ENCODE peak calls at places on chromosomes 6 and 20, in nine cellular contexts. One of them, this sample, is unnamed.

GRCh38 chr6:137081997-137082396 is 37.2 kb upstream of the IL20RA start:
- DNase-seq in GM12878: no peak
- DNase-seq in sigmoid colon: no peak
- DNase-seq in IMR-90: no peak
- DNase-seq in stomach: no peak
- DNase-seq in aorta: no peak
- DNase-seq in left lung: no peak
- DNase-seq in Caco-2: no peak
- DNase-seq in prostate gland: no peak
- DNase-seq in this sample: no peak

GRCh38 chr6:82283771-82284420 is 36.4 kb upstream of the IBTK start:
- DNase-seq in GM12878: no peak
- DNase-seq in sigmoid colon: no peak
- DNase-seq in IMR-90: no peak
- DNase-seq in stomach: no peak
- DNase-seq in aorta: no peak
- DNase-seq in left lung: no peak
- DNase-seq in Caco-2: no peak
- DNase-seq in prostate gland: no peak
- DNase-seq in this sample: no peak

GRCh38 chr6:76942203-76942971 is 520.9 kb downstream of the HTR1B start:
- DNase-seq in GM12878: no peak
- DNase-seq in sigmoid colon: no peak
- DNase-seq in IMR-90: no peak
- DNase-seq in stomach: no peak
- DNase-seq in aorta: no peak
- DNase-seq in left lung: no peak
- DNase-seq in Caco-2: no peak
- DNase-seq in prostate gland: no peak
- DNase-seq in this sample: peak; percentile 11

GRCh38 chr6:34015576-34015975 is 130.3 kb downstream of the GRM4 start:
- DNase-seq in GM12878: no peak
- DNase-seq in sigmoid colon: no peak
- DNase-seq in IMR-90: no peak
- DNase-seq in stomach: no peak
- DNase-seq in aorta: peak; percentile 19
- DNase-seq in left lung: no peak
- DNase-seq in Caco-2: no peak
- DNase-seq in prostate gland: no peak
- DNase-seq in this sample: no peak

GRCh38 chr6:49826743-49827406 is 39.5 kb downstream of the CRISP1 start:
- DNase-seq in GM12878: peak; percentile 56
- DNase-seq in sigmoid colon: no peak
- DNase-seq in IMR-90: no peak
- DNase-seq in stomach: no peak
- DNase-seq in aorta: no peak
- DNase-seq in left lung: no peak
- DNase-seq in Caco-2: no peak
- DNase-seq in prostate gland: no peak
- DNase-seq in this sample: no peak

GRCh38 chr20:50037123-50037522 is 54.3 kb downstream of the SNAI1 start:
- DNase-seq in GM12878: no peak
- DNase-seq in sigmoid colon: no peak
- DNase-seq in IMR-90: no peak
- DNase-seq in stomach: no peak
- DNase-seq in aorta: no peak
- DNase-seq in left lung: no peak
- DNase-seq in Caco-2: no peak
- DNase-seq in prostate gland: no peak
- DNase-seq in this sample: no peak

GRCh38 chr6:151738960-151739359 is 68.5 kb upstream of the ESR1 start:
- DNase-seq in GM12878: no peak
- DNase-seq in sigmoid colon: no peak
- DNase-seq in IMR-90: no peak
- DNase-seq in stomach: no peak
- DNase-seq in aorta: no peak
- DNase-seq in left lung: no peak
- DNase-seq in Caco-2: no peak
- DNase-seq in prostate gland: no peak
- DNase-seq in this sample: no peak

GRCh38 chr20:40997116-40997515 is 31.5 kb upstream of the TOP1 start:
- DNase-seq in GM12878: no peak
- DNase-seq in sigmoid colon: peak; percentile 36
- DNase-seq in IMR-90: no peak
- DNase-seq in stomach: no peak
- DNase-seq in aorta: no peak
- DNase-seq in left lung: no peak
- DNase-seq in Caco-2: no peak
- DNase-seq in prostate gland: no peak
- DNase-seq in this sample: no peak

GRCh38 chr6:86715676-86716075 is 221.7 kb upstream of the HTR1E start:
- DNase-seq in GM12878: no peak
- DNase-seq in sigmoid colon: no peak
- DNase-seq in IMR-90: no peak
- DNase-seq in stomach: no peak
- DNase-seq in aorta: no peak
- DNase-seq in left lung: no peak
- DNase-seq in Caco-2: peak; percentile 75
- DNase-seq in prostate gland: no peak
- DNase-seq in this sample: no peak

GRCh38 chr20:39700527-39700926 is 738.4 kb downstream of the DHX35 start:
- DNase-seq in GM12878: no peak
- DNase-seq in sigmoid colon: no peak
- DNase-seq in IMR-90: no peak
- DNase-seq in stomach: no peak
- DNase-seq in aorta: no peak
- DNase-seq in left lung: no peak
- DNase-seq in Caco-2: no peak
- DNase-seq in prostate gland: no peak
- DNase-seq in this sample: no peak

GRCh38 chr6:13026557-13026956 is 301.8 kb downstream of the TBC1D7 start:
- DNase-seq in GM12878: no peak
- DNase-seq in sigmoid colon: no peak
- DNase-seq in IMR-90: no peak
- DNase-seq in stomach: no peak
- DNase-seq in aorta: no peak
- DNase-seq in left lung: no peak
- DNase-seq in Caco-2: no peak
- DNase-seq in prostate gland: no peak
- DNase-seq in this sample: peak; percentile 28

GRCh38 chr6:41730531-41731436 is 4.6 kb downstream of the TFEB start:
- DNase-seq in GM12878: no peak
- DNase-seq in sigmoid colon: no peak
- DNase-seq in IMR-90: no peak
- DNase-seq in stomach: no peak
- DNase-seq in aorta: peak; percentile 52
- DNase-seq in left lung: no peak
- DNase-seq in Caco-2: no peak
- DNase-seq in prostate gland: no peak
- DNase-seq in this sample: no peak

GRCh38 chr20:45826381-45827019 is 612 bp downstream of the TNNC2 start:
- DNase-seq in GM12878: no peak
- DNase-seq in sigmoid colon: no peak
- DNase-seq in IMR-90: peak; percentile 31
- DNase-seq in stomach: no peak
- DNase-seq in aorta: no peak
- DNase-seq in left lung: no peak
- DNase-seq in Caco-2: no peak
- DNase-seq in prostate gland: no peak
- DNase-seq in this sample: peak; percentile 77

GRCh38 chr20:745683-746301 is 22.5 kb downstream of the SLC52A3 start:
- DNase-seq in GM12878: no peak
- DNase-seq in sigmoid colon: no peak
- DNase-seq in IMR-90: no peak
- DNase-seq in stomach: no peak
- DNase-seq in aorta: no peak
- DNase-seq in left lung: no peak
- DNase-seq in Caco-2: no peak
- DNase-seq in prostate gland: no peak
- DNase-seq in this sample: no peak

GRCh38 chr20:32304121-32304520 is 26.7 kb downstream of the KIF3B start:
- DNase-seq in GM12878: no peak
- DNase-seq in sigmoid colon: no peak
- DNase-seq in IMR-90: no peak
- DNase-seq in stomach: no peak
- DNase-seq in aorta: no peak
- DNase-seq in left lung: no peak
- DNase-seq in Caco-2: no peak
- DNase-seq in prostate gland: no peak
- DNase-seq in this sample: no peak

GRCh38 chr6:34027939-34028441 is 117.9 kb downstream of the GRM4 start:
- DNase-seq in GM12878: no peak
- DNase-seq in sigmoid colon: no peak
- DNase-seq in IMR-90: no peak
- DNase-seq in stomach: no peak
- DNase-seq in aorta: no peak
- DNase-seq in left lung: no peak
- DNase-seq in Caco-2: no peak
- DNase-seq in prostate gland: no peak
- DNase-seq in this sample: no peak

GRCh38 chr20:56558968-56559367 is 25.9 kb downstream of the FAM209B start:
- DNase-seq in GM12878: no peak
- DNase-seq in sigmoid colon: no peak
- DNase-seq in IMR-90: no peak
- DNase-seq in stomach: no peak
- DNase-seq in aorta: no peak
- DNase-seq in left lung: no peak
- DNase-seq in Caco-2: no peak
- DNase-seq in prostate gland: no peak
- DNase-seq in this sample: no peak

GRCh38 chr6:27505209-27506027 is 32.5 kb upstream of the ZNF184 start:
- DNase-seq in GM12878: peak; percentile 63
- DNase-seq in sigmoid colon: peak; percentile 77
- DNase-seq in IMR-90: peak; percentile 77
- DNase-seq in stomach: no peak
- DNase-seq in aorta: no peak
- DNase-seq in left lung: no peak
- DNase-seq in Caco-2: peak; percentile 32
- DNase-seq in prostate gland: peak; percentile 28
- DNase-seq in this sample: peak; percentile 49

DNA sequence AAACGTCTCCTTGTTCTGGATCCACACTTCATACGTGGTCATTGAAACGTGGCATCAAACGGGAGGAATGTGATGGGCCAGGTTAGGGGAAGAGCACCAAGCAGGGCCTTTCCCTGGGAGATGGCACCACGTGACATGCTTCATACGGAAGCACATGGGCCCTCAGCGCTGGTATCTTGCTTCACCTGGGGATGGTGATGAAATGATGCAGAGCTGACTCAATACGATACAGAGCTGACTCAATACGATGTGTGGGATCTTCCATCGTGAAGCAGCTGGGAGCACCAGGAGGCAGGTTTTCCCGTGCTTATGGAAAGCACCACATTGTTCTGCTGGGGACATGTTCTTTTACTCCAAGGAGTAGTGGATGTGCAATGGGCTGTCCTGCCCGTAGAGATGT is 22.5 kb upstream of the TAGAP start:
- DNase-seq in GM12878: peak; percentile 26
- DNase-seq in sigmoid colon: no peak
- DNase-seq in IMR-90: no peak
- DNase-seq in stomach: no peak
- DNase-seq in aorta: no peak
- DNase-seq in left lung: no peak
- DNase-seq in Caco-2: no peak
- DNase-seq in prostate gland: no peak
- DNase-seq in this sample: no peak
- H3K4me1 ChIP-seq in GM12878: peaks cover 11% of the 10 kb centered on the region
- H3K4me1 ChIP-seq in sigmoid colon: no peaks in the 10 kb centered on the region
- H3K4me1 ChIP-seq in IMR-90: no peaks in the 10 kb centered on the region
- H3K4me1 ChIP-seq in stomach: peaks cover 22% of the 10 kb centered on the region
- H3K4me1 ChIP-seq in aorta: no peaks in the 10 kb centered on the region
- H3K4me1 ChIP-seq in left lung: peaks cover 29% of the 10 kb centered on the region
- H3K4me1 ChIP-seq in Caco-2: no peaks in the 10 kb centered on the region
- H3K4me1 ChIP-seq in prostate gland: no peaks in the 10 kb centered on the region
- H3K4me1 ChIP-seq in this sample: no peaks in the 10 kb centered on the region

GRCh38 chr6:56349196-56349595 is 101.8 kb upstream of the COL21A1 start:
- DNase-seq in GM12878: no peak
- DNase-seq in sigmoid colon: no peak
- DNase-seq in IMR-90: peak; percentile 42
- DNase-seq in stomach: no peak
- DNase-seq in aorta: no peak
- DNase-seq in left lung: no peak
- DNase-seq in Caco-2: no peak
- DNase-seq in prostate gland: no peak
- DNase-seq in this sample: no peak
- H3K4me3 ChIP-seq in GM12878: no peak overlapping the region
- H3K4me3 ChIP-seq in sigmoid colon: no peak overlapping the region
- H3K4me3 ChIP-seq in IMR-90: no peak overlapping the region
- H3K4me3 ChIP-seq in stomach: no peak overlapping the region
- H3K4me3 ChIP-seq in aorta: no peak overlapping the region
- H3K4me3 ChIP-seq in left lung: no peak overlapping the region
- H3K4me3 ChIP-seq in Caco-2: no peak overlapping the region
- H3K4me3 ChIP-seq in prostate gland: no peak overlapping the region
- H3K4me3 ChIP-seq in this sample: no peak overlapping the region

GRCh38 chr20:62482970-62483369 is 7.2 kb upstream of the GATA5 start:
- DNase-seq in GM12878: no peak
- DNase-seq in sigmoid colon: no peak
- DNase-seq in IMR-90: no peak
- DNase-seq in stomach: no peak
- DNase-seq in aorta: no peak
- DNase-seq in left lung: no peak
- DNase-seq in Caco-2: no peak
- DNase-seq in prostate gland: no peak
- DNase-seq in this sample: no peak
- H3K27me3 ChIP-seq in GM12878: peaks cover 25% of the 10 kb centered on the region
- H3K27me3 ChIP-seq in sigmoid colon: peaks cover 25% of the 10 kb centered on the region
- H3K27me3 ChIP-seq in IMR-90: peaks cover 96% of the 10 kb centered on the region
- H3K27me3 ChIP-seq in stomach: peaks cover 41% of the 10 kb centered on the region
- H3K27me3 ChIP-seq in aorta: no peaks in the 10 kb centered on the region
- H3K27me3 ChIP-seq in left lung: peaks cover 98% of the 10 kb centered on the region
- H3K27me3 ChIP-seq in Caco-2: no peaks in the 10 kb centered on the region
- H3K27me3 ChIP-seq in prostate gland: peaks cover 6% of the 10 kb centered on the region
- H3K27me3 ChIP-seq in this sample: no peaks in the 10 kb centered on the region

GRCh38 chr6:52423448-52423847 is 3.3 kb downstream of the EFHC1 start:
- DNase-seq in GM12878: no peak
- DNase-seq in sigmoid colon: no peak
- DNase-seq in IMR-90: no peak
- DNase-seq in stomach: no peak
- DNase-seq in aorta: no peak
- DNase-seq in left lung: no peak
- DNase-seq in Caco-2: no peak
- DNase-seq in prostate gland: no peak
- DNase-seq in this sample: no peak

GRCh38 chr6:52423971-52424381 is 3.8 kb downstream of the EFHC1 start:
- DNase-seq in GM12878: no peak
- DNase-seq in sigmoid colon: no peak
- DNase-seq in IMR-90: peak; percentile 90
- DNase-seq in stomach: no peak
- DNase-seq in aorta: no peak
- DNase-seq in left lung: no peak
- DNase-seq in Caco-2: peak; percentile 34
- DNase-seq in prostate gland: no peak
- DNase-seq in this sample: peak; percentile 64

GRCh38 chr6:52420668-52421358 is 671 bp downstream of the EFHC1 start:
- DNase-seq in GM12878: no peak
- DNase-seq in sigmoid colon: peak; percentile 66
- DNase-seq in IMR-90: peak; percentile 33
- DNase-seq in stomach: no peak
- DNase-seq in aorta: no peak
- DNase-seq in left lung: peak; percentile 17
- DNase-seq in Caco-2: peak; percentile 58
- DNase-seq in prostate gland: peak; percentile 17
- DNase-seq in this sample: no peak

GRCh38 chr6:52419809-52420667 is at the start of gene EFHC1:
- DNase-seq in GM12878: peak; percentile 92
- DNase-seq in sigmoid colon: peak; percentile 99
- DNase-seq in IMR-90: peak; percentile 97
- DNase-seq in stomach: peak; percentile 99
- DNase-seq in aorta: peak; percentile 100
- DNase-seq in left lung: peak; percentile 99
- DNase-seq in Caco-2: peak; percentile 98
- DNase-seq in prostate gland: peak; percentile 98
- DNase-seq in this sample: peak; percentile 100

GRCh38 chr6:52422156-52422555 is 2.0 kb downstream of the EFHC1 start:
- DNase-seq in GM12878: no peak
- DNase-seq in sigmoid colon: no peak
- DNase-seq in IMR-90: no peak
- DNase-seq in stomach: no peak
- DNase-seq in aorta: no peak
- DNase-seq in left lung: no peak
- DNase-seq in Caco-2: no peak
- DNase-seq in prostate gland: no peak
- DNase-seq in this sample: no peak
- H3K4me1 ChIP-seq in GM12878: peaks cover 6% of the 10 kb centered on the region
- H3K4me1 ChIP-seq in sigmoid colon: no peaks in the 10 kb centered on the region
- H3K4me1 ChIP-seq in IMR-90: peaks cover 13% of the 10 kb centered on the region
- H3K4me1 ChIP-seq in stomach: peaks cover 31% of the 10 kb centered on the region
- H3K4me1 ChIP-seq in aorta: no peaks in the 10 kb centered on the region
- H3K4me1 ChIP-seq in left lung: peaks cover 15% of the 10 kb centered on the region
- H3K4me1 ChIP-seq in Caco-2: peaks cover 21% of the 10 kb centered on the region
- H3K4me1 ChIP-seq in prostate gland: no peaks in the 10 kb centered on the region
- H3K4me1 ChIP-seq in this sample: no peaks in the 10 kb centered on the region